ENCODE peak calls at places on chromosomes 2 and 18, in ten cellular contexts. One of them, this sample, is unnamed.
A peak's percentile ranks its signal among the peaks of the same experiment; 100 is the strongest.

GRCh38 chr2:69186614-69187013 is 173.6 kb downstream of the ANTXR1 start:
- DNase-seq in GM06990: no peak
- DNase-seq in epithelial cell of esophagus: no peak
- DNase-seq in mammary epithelial cell: no peak
- DNase-seq in PC-9: no peak
- DNase-seq in AG04449: no peak
- DNase-seq in fibroblast of mammary gland: no peak
- DNase-seq in choroid plexus epithelial cell: no peak
- DNase-seq in GM12865: no peak
- DNase-seq in stomach: no peak
- DNase-seq in this sample: no peak

GRCh38 chr2:67917332-67918054 is 145.3 kb downstream of the C1D start:
- DNase-seq in GM06990: no peak
- DNase-seq in epithelial cell of esophagus: peak; percentile 89
- DNase-seq in mammary epithelial cell: peak; percentile 86
- DNase-seq in PC-9: no peak
- DNase-seq in AG04449: peak; percentile 94
- DNase-seq in fibroblast of mammary gland: peak; percentile 96
- DNase-seq in choroid plexus epithelial cell: peak; percentile 72
- DNase-seq in GM12865: no peak
- DNase-seq in stomach: no peak
- DNase-seq in this sample: peak; percentile 81

GRCh38 chr18:23574611-23575308 is 11.5 kb downstream of the NPC1 start:
- DNase-seq in GM06990: no peak
- DNase-seq in epithelial cell of esophagus: no peak
- DNase-seq in mammary epithelial cell: no peak
- DNase-seq in PC-9: no peak
- DNase-seq in AG04449: no peak
- DNase-seq in fibroblast of mammary gland: no peak
- DNase-seq in choroid plexus epithelial cell: no peak
- DNase-seq in GM12865: no peak
- DNase-seq in stomach: no peak
- DNase-seq in this sample: no peak

GRCh38 chr18:62586148-62586774 is 63.4 kb downstream of the ZCCHC2 start:
- DNase-seq in GM06990: peak; percentile 51
- DNase-seq in epithelial cell of esophagus: peak; percentile 70
- DNase-seq in mammary epithelial cell: peak; percentile 29
- DNase-seq in PC-9: peak; percentile 35
- DNase-seq in AG04449: no peak
- DNase-seq in fibroblast of mammary gland: peak; percentile 77
- DNase-seq in choroid plexus epithelial cell: peak; percentile 83
- DNase-seq in GM12865: peak; percentile 87
- DNase-seq in stomach: peak; percentile 60
- DNase-seq in this sample: peak; percentile 34

GRCh38 chr2:172285010-172285621 is 142.3 kb upstream of the ITGA6 start:
- DNase-seq in GM06990: no peak
- DNase-seq in epithelial cell of esophagus: no peak
- DNase-seq in mammary epithelial cell: peak; percentile 28
- DNase-seq in PC-9: no peak
- DNase-seq in AG04449: peak; percentile 59
- DNase-seq in fibroblast of mammary gland: peak; percentile 71
- DNase-seq in choroid plexus epithelial cell: peak; percentile 64
- DNase-seq in GM12865: no peak
- DNase-seq in stomach: no peak
- DNase-seq in this sample: peak; percentile 53

GRCh38 chr18:8507361-8507760 is 101.9 kb upstream of the RAB12 start:
- DNase-seq in GM06990: no peak
- DNase-seq in epithelial cell of esophagus: no peak
- DNase-seq in mammary epithelial cell: no peak
- DNase-seq in PC-9: no peak
- DNase-seq in AG04449: no peak
- DNase-seq in fibroblast of mammary gland: peak; percentile 22
- DNase-seq in choroid plexus epithelial cell: peak; percentile 29
- DNase-seq in GM12865: no peak
- DNase-seq in stomach: no peak
- DNase-seq in this sample: no peak

GRCh38 chr18:1048048-1048447 is 143.4 kb downstream of the ADCYAP1 start:
- DNase-seq in GM06990: no peak
- DNase-seq in epithelial cell of esophagus: no peak
- DNase-seq in mammary epithelial cell: no peak
- DNase-seq in PC-9: no peak
- DNase-seq in AG04449: no peak
- DNase-seq in fibroblast of mammary gland: peak; percentile 21
- DNase-seq in choroid plexus epithelial cell: no peak
- DNase-seq in GM12865: no peak
- DNase-seq in stomach: no peak
- DNase-seq in this sample: peak; percentile 48

GRCh38 chr18:60978338-60978737 is 354.9 kb upstream of the CDH20 start:
- DNase-seq in GM06990: no peak
- DNase-seq in epithelial cell of esophagus: peak; percentile 61
- DNase-seq in mammary epithelial cell: peak; percentile 59
- DNase-seq in PC-9: no peak
- DNase-seq in AG04449: peak; percentile 65
- DNase-seq in fibroblast of mammary gland: peak; percentile 86
- DNase-seq in choroid plexus epithelial cell: peak; percentile 89
- DNase-seq in GM12865: no peak
- DNase-seq in stomach: no peak
- DNase-seq in this sample: peak; percentile 80

GRCh38 chr2:98501896-98502295 is 57.2 kb downstream of the INPP4A start:
- DNase-seq in GM06990: no peak
- DNase-seq in epithelial cell of esophagus: no peak
- DNase-seq in mammary epithelial cell: peak; percentile 46
- DNase-seq in PC-9: no peak
- DNase-seq in AG04449: no peak
- DNase-seq in fibroblast of mammary gland: no peak
- DNase-seq in choroid plexus epithelial cell: no peak
- DNase-seq in GM12865: no peak
- DNase-seq in stomach: no peak
- DNase-seq in this sample: no peak

GRCh38 chr18:50194623-50195532 is at the start of gene MYO5B:
- DNase-seq in GM06990: peak; percentile 73
- DNase-seq in epithelial cell of esophagus: peak; percentile 85
- DNase-seq in mammary epithelial cell: peak; percentile 89
- DNase-seq in PC-9: peak; percentile 70
- DNase-seq in AG04449: no peak
- DNase-seq in fibroblast of mammary gland: no peak
- DNase-seq in choroid plexus epithelial cell: no peak
- DNase-seq in GM12865: peak; percentile 57
- DNase-seq in stomach: peak; percentile 91
- DNase-seq in this sample: no peak

GRCh38 chr18:14976736-14977430 is 228.9 kb downstream of the ANKRD30B start:
- DNase-seq in GM06990: no peak
- DNase-seq in epithelial cell of esophagus: no peak
- DNase-seq in mammary epithelial cell: peak; percentile 12
- DNase-seq in PC-9: peak; percentile 46
- DNase-seq in AG04449: no peak
- DNase-seq in fibroblast of mammary gland: peak; percentile 1
- DNase-seq in choroid plexus epithelial cell: peak; percentile 19
- DNase-seq in GM12865: no peak
- DNase-seq in stomach: no peak
- DNase-seq in this sample: peak; percentile 19

GRCh38 chr18:14978191-14978590 is 230.2 kb downstream of the ANKRD30B start:
- DNase-seq in GM06990: no peak
- DNase-seq in epithelial cell of esophagus: no peak
- DNase-seq in mammary epithelial cell: no peak
- DNase-seq in PC-9: no peak
- DNase-seq in AG04449: no peak
- DNase-seq in fibroblast of mammary gland: no peak
- DNase-seq in choroid plexus epithelial cell: no peak
- DNase-seq in GM12865: no peak
- DNase-seq in stomach: no peak
- DNase-seq in this sample: no peak

GRCh38 chr18:14979875-14980274 is 231.9 kb downstream of the ANKRD30B start:
- DNase-seq in GM06990: no peak
- DNase-seq in epithelial cell of esophagus: no peak
- DNase-seq in mammary epithelial cell: no peak
- DNase-seq in PC-9: no peak
- DNase-seq in AG04449: no peak
- DNase-seq in fibroblast of mammary gland: no peak
- DNase-seq in choroid plexus epithelial cell: no peak
- DNase-seq in GM12865: no peak
- DNase-seq in stomach: no peak
- DNase-seq in this sample: no peak

GRCh38 chr18:14975431-14975830 is 227.5 kb downstream of the ANKRD30B start:
- DNase-seq in GM06990: no peak
- DNase-seq in epithelial cell of esophagus: no peak
- DNase-seq in mammary epithelial cell: no peak
- DNase-seq in PC-9: no peak
- DNase-seq in AG04449: no peak
- DNase-seq in fibroblast of mammary gland: no peak
- DNase-seq in choroid plexus epithelial cell: no peak
- DNase-seq in GM12865: no peak
- DNase-seq in stomach: no peak
- DNase-seq in this sample: no peak

GRCh38 chr18:14978962-14979535 is 231.1 kb downstream of the ANKRD30B start:
- DNase-seq in GM06990: no peak
- DNase-seq in epithelial cell of esophagus: no peak
- DNase-seq in mammary epithelial cell: no peak
- DNase-seq in PC-9: no peak
- DNase-seq in AG04449: no peak
- DNase-seq in fibroblast of mammary gland: peak; percentile 5
- DNase-seq in choroid plexus epithelial cell: peak; percentile 14
- DNase-seq in GM12865: no peak
- DNase-seq in stomach: no peak
- DNase-seq in this sample: no peak
- TF ChIP-seq CTCF in GM06990: peak; percentile 5
- TF ChIP-seq CTCF in epithelial cell of esophagus: peak; percentile 17
- TF ChIP-seq CTCF in mammary epithelial cell: peak; percentile 45
- TF ChIP-seq CTCF in PC-9: peak; percentile 56
- TF ChIP-seq CTCF in AG04449: peak; percentile 39
- TF ChIP-seq CTCF in fibroblast of mammary gland: peak; percentile 17
- TF ChIP-seq CTCF in choroid plexus epithelial cell: peak; percentile 22
- TF ChIP-seq CTCF in GM12865: no peak
- TF ChIP-seq CTCF in stomach: no peak
- TF ChIP-seq CTCF in this sample: peak; percentile 62

GRCh38 chr2:207681431-207681830 is 30.0 kb upstream of the CCNYL1 start:
- DNase-seq in GM06990: no peak
- DNase-seq in epithelial cell of esophagus: no peak
- DNase-seq in mammary epithelial cell: no peak
- DNase-seq in PC-9: no peak
- DNase-seq in AG04449: no peak
- DNase-seq in fibroblast of mammary gland: no peak
- DNase-seq in choroid plexus epithelial cell: no peak
- DNase-seq in GM12865: no peak
- DNase-seq in stomach: no peak
- DNase-seq in this sample: no peak
- H3K4me3 ChIP-seq in GM06990: no peak overlapping the region
- H3K4me3 ChIP-seq in epithelial cell of esophagus: no peak overlapping the region
- H3K4me3 ChIP-seq in mammary epithelial cell: no peak overlapping the region
- H3K4me3 ChIP-seq in PC-9: peak overlapping the region; percentile 51
- H3K4me3 ChIP-seq in AG04449: no peak overlapping the region
- H3K4me3 ChIP-seq in fibroblast of mammary gland: no peak overlapping the region
- H3K4me3 ChIP-seq in choroid plexus epithelial cell: peak overlapping the region; percentile 37
- H3K4me3 ChIP-seq in GM12865: no peak overlapping the region
- H3K4me3 ChIP-seq in stomach: peak overlapping the region; percentile 6
- H3K4me3 ChIP-seq in this sample: no peak overlapping the region

GRCh38 chr2:27249077-27249890 is 13.6 kb downstream of the SLC30A3 start:
- DNase-seq in GM06990: no peak
- DNase-seq in epithelial cell of esophagus: no peak
- DNase-seq in mammary epithelial cell: no peak
- DNase-seq in PC-9: no peak
- DNase-seq in AG04449: no peak
- DNase-seq in fibroblast of mammary gland: no peak
- DNase-seq in choroid plexus epithelial cell: peak; percentile 31
- DNase-seq in GM12865: no peak
- DNase-seq in stomach: no peak
- DNase-seq in this sample: no peak

GRCh38 chr2:27250652-27251379 is 12.0 kb downstream of the SLC30A3 start:
- DNase-seq in GM06990: no peak
- DNase-seq in epithelial cell of esophagus: no peak
- DNase-seq in mammary epithelial cell: no peak
- DNase-seq in PC-9: no peak
- DNase-seq in AG04449: no peak
- DNase-seq in fibroblast of mammary gland: no peak
- DNase-seq in choroid plexus epithelial cell: no peak
- DNase-seq in GM12865: no peak
- DNase-seq in stomach: no peak
- DNase-seq in this sample: no peak

GRCh38 chr2:27251786-27252185 is 11.1 kb downstream of the SLC30A3 start:
- DNase-seq in GM06990: no peak
- DNase-seq in epithelial cell of esophagus: no peak
- DNase-seq in mammary epithelial cell: no peak
- DNase-seq in PC-9: no peak
- DNase-seq in AG04449: no peak
- DNase-seq in fibroblast of mammary gland: no peak
- DNase-seq in choroid plexus epithelial cell: no peak
- DNase-seq in GM12865: no peak
- DNase-seq in stomach: no peak
- DNase-seq in this sample: no peak

GRCh38 chr2:27247893-27248292 is 15.0 kb downstream of the SLC30A3 start:
- DNase-seq in GM06990: no peak
- DNase-seq in epithelial cell of esophagus: no peak
- DNase-seq in mammary epithelial cell: no peak
- DNase-seq in PC-9: no peak
- DNase-seq in AG04449: no peak
- DNase-seq in fibroblast of mammary gland: no peak
- DNase-seq in choroid plexus epithelial cell: no peak
- DNase-seq in GM12865: no peak
- DNase-seq in stomach: no peak
- DNase-seq in this sample: no peak

DNA sequence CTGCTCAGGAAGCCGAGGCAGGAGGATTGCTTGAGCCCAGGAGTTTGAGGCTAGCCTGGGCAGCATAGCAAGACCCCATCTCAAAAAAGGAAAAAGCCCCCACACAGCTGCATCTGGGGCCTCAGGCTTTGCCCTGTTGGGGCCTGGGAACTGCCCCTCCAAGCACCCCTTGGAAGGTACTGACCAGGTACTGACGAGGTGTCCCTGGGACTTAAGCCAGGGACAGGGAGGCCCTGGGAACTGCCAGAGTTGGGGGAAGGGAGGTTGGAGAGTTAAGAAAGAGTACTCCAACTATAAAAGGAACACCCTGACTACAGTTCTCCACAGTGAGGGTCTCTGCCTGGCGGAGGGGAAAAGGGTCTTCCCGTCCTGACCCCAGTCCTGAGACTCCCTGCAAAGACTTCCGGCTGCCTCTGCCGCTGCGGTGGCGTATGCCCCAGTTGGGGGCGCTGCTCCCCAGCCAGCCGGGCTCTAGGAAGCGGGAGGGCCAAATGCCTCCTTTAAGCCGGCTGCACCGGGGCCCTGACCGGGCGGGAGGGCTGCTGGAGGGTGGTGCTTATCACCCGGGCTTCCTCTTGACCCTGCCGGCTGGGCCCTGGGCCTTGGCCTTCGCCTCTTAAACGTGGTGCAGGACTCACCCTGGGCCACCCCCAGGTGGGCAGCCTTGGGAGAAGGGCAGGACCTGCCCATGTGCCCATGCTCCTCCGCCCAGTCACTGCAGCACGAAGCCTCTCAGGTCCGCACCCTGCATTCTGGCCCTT is 12.8 kb downstream of the SLC30A3 start:
- DNase-seq in GM06990: peak; percentile 61
- DNase-seq in epithelial cell of esophagus: peak; percentile 52
- DNase-seq in mammary epithelial cell: no peak
- DNase-seq in PC-9: no peak
- DNase-seq in AG04449: no peak
- DNase-seq in fibroblast of mammary gland: peak; percentile 40
- DNase-seq in choroid plexus epithelial cell: peak; percentile 61
- DNase-seq in GM12865: peak; percentile 69
- DNase-seq in stomach: peak; percentile 60
- DNase-seq in this sample: no peak
- TF ChIP-seq CTCF in GM06990: peak; percentile 93
- TF ChIP-seq CTCF in epithelial cell of esophagus: peak; percentile 68
- TF ChIP-seq CTCF in mammary epithelial cell: peak; percentile 72
- TF ChIP-seq CTCF in PC-9: peak; percentile 72
- TF ChIP-seq CTCF in AG04449: peak; percentile 78
- TF ChIP-seq CTCF in fibroblast of mammary gland: peak; percentile 65
- TF ChIP-seq CTCF in choroid plexus epithelial cell: peak; percentile 86
- TF ChIP-seq CTCF in GM12865: peak; percentile 85
- TF ChIP-seq CTCF in stomach: peak; percentile 61
- TF ChIP-seq CTCF in this sample: peak; percentile 64

GRCh38 chr2:96470089-96470488 is 35.1 kb downstream of the NEURL3 start:
- DNase-seq in GM06990: no peak
- DNase-seq in epithelial cell of esophagus: no peak
- DNase-seq in mammary epithelial cell: no peak
- DNase-seq in PC-9: no peak
- DNase-seq in AG04449: no peak
- DNase-seq in fibroblast of mammary gland: no peak
- DNase-seq in choroid plexus epithelial cell: no peak
- DNase-seq in GM12865: no peak
- DNase-seq in stomach: no peak
- DNase-seq in this sample: no peak
- H3K4me3 ChIP-seq in GM06990: no peak overlapping the region
- H3K4me3 ChIP-seq in epithelial cell of esophagus: no peak overlapping the region
- H3K4me3 ChIP-seq in mammary epithelial cell: no peak overlapping the region
- H3K4me3 ChIP-seq in PC-9: no peak overlapping the region
- H3K4me3 ChIP-seq in AG04449: no peak overlapping the region
- H3K4me3 ChIP-seq in fibroblast of mammary gland: no peak overlapping the region
- H3K4me3 ChIP-seq in choroid plexus epithelial cell: no peak overlapping the region
- H3K4me3 ChIP-seq in GM12865: no peak overlapping the region
- H3K4me3 ChIP-seq in stomach: peak overlapping the region; percentile 40
- H3K4me3 ChIP-seq in this sample: no peak overlapping the region